ENCODE peak calls at places on chromosomes 5 and 9, in seven cellular contexts. K is A549, J is K562, A is GM12878, W is HCT116, M is HepG2, P is H1. E is an unnamed sample. For H3K4me1, the result is how much of the 10 kb centered on the place peaks cover.

GRCh38 chr5:67648201-67648671 is 451.6 kb upstream of the CD180 start:
- DNase-seq in K (no peak), J (no peak), A (no peak), W (no peak), M (no peak), P (no peak), E (no peak)

GRCh38 chr5:1656271-1656975 is 132.7 kb upstream of the LPCAT1 start:
- DNase-seq in K (no peak), J (no peak), A (no peak), W (no peak), M (no peak), P (no peak), E (no peak)

GRCh38 chr5:6439588-6440550 is 8.8 kb upstream of the UBE2QL1 start:
- DNase-seq in K (no peak), J (no peak), A (no peak), W (no peak), M (no peak), P (no peak), E (no peak)

GRCh38 chr5:112757468-112758208 is 20.0 kb downstream of the APC start:
- DNase-seq in K (peak), J (peak), A (peak), W (peak), M (peak), P (no peak), E (peak)

GRCh38 chr9:75615284-75615683 is 275.2 kb upstream of the PCSK5 start:
- DNase-seq in K (no peak), J (no peak), A (no peak), W (no peak), M (no peak), P (no peak), E (no peak)

GRCh38 chr9:93673844-93674334 is 97.5 kb downstream of the PHF2 start:
- DNase-seq in K (no peak), J (no peak), A (no peak), W (no peak), M (no peak), P (no peak), E (no peak)

GRCh38 chr5:137022043-137022442 is 477.1 kb downstream of the SPOCK1 start:
- DNase-seq in K (no peak), J (no peak), A (no peak), W (no peak), M (no peak), P (no peak), E (no peak)

GRCh38 chr5:137114529-137114928 is 384.6 kb downstream of the SPOCK1 start:
- DNase-seq in K (peak), J (no peak), A (no peak), W (no peak), M (no peak), P (no peak), E (peak)

GRCh38 chr9:134165357-134166315 is 1.3 kb upstream of the RNU6ATAC start:
- DNase-seq in K (no peak), J (peak), A (no peak), W (peak), M (no peak), P (no peak), E (peak)

GRCh38 chr5:144084971-144085370 is 85.5 kb downstream of the YIPF5 start:
- DNase-seq in K (no peak), J (no peak), A (no peak), W (no peak), M (no peak), P (no peak), E (peak)

GRCh38 chr5:35319231-35320002 is 89.1 kb upstream of the PRLR start:
- DNase-seq in K (no peak), J (no peak), A (peak), W (no peak), M (no peak), P (no peak), E (peak)

GRCh38 chr9:129962889-129963703 is 79.9 kb downstream of the FNBP1 start:
- DNase-seq in K (no peak), J (no peak), A (peak), W (no peak), M (no peak), P (no peak), E (peak)

GRCh38 chr5:13976867-13977479 is 32.5 kb upstream of the DNAH5 start:
- DNase-seq in K (peak), J (no peak), A (no peak), W (peak), M (peak), P (no peak), E (peak)

GRCh38 chr9:127522727-127523126 is 71.4 kb downstream of the LRSAM1 start:
- DNase-seq in K (no peak), J (no peak), A (no peak), W (no peak), M (no peak), P (no peak), E (no peak)

GRCh38 chr5:150647275-150648251 is 7.1 kb downstream of the SYNPO start:
- DNase-seq in K (no peak), J (no peak), A (no peak), W (no peak), M (no peak), P (no peak), E (no peak)

GRCh38 chr5:170337055-170337454 is 39.5 kb upstream of the LCP2 start:
- DNase-seq in K (no peak), J (no peak), A (no peak), W (no peak), M (no peak), P (peak), E (no peak)

GRCh38 chr9:14323083-14323968 is 9.4 kb upstream of the NFIB start:
- DNase-seq in K (no peak), J (no peak), A (no peak), W (no peak), M (no peak), P (no peak), E (no peak)

GRCh38 chr5:17436766-17437221 is 61.2 kb upstream of the TAF11L2 start:
- DNase-seq in K (no peak), J (no peak), A (no peak), W (no peak), M (no peak), P (no peak), E (no peak)

GRCh38 chr5:158414780-158415179 is 555.8 kb upstream of the CLINT1 start:
- DNase-seq in K (no peak), J (no peak), A (no peak), W (no peak), M (no peak), P (no peak), E (peak)

GRCh38 chr9:122039213-122039612 is 53.9 kb downstream of the TTLL11 start:
- DNase-seq in K (no peak), J (no peak), A (no peak), W (no peak), M (no peak), P (no peak), E (no peak)

GRCh38 chr5:177188775-177189174 is 55.2 kb downstream of the NSD1 start:
- DNase-seq in K (no peak), J (no peak), A (no peak), W (no peak), M (no peak), P (no peak), E (no peak)

GRCh38 chr5:134029156-134029555 is 24.4 kb upstream of the VDAC1 start:
- DNase-seq in K (peak), J (no peak), A (no peak), W (no peak), M (no peak), P (no peak), E (peak)

GRCh38 chr5:91024727-91025126 is 358.4 kb downstream of the ARRDC3 start:
- DNase-seq in K (no peak), J (peak), A (no peak), W (no peak), M (no peak), P (no peak), E (no peak)

GRCh38 chr5:91022518-91022917 is 360.6 kb downstream of the ARRDC3 start:
- DNase-seq in K (no peak), J (no peak), A (no peak), W (no peak), M (no peak), P (no peak), E (no peak)

GRCh38 chr5:91025449-91025848 is 357.7 kb downstream of the ARRDC3 start:
- DNase-seq in K (no peak), J (no peak), A (no peak), W (no peak), M (no peak), P (no peak), E (no peak)

GRCh38 chr5:91025956-91026355 is 357.2 kb downstream of the ARRDC3 start:
- DNase-seq in K (no peak), J (no peak), A (no peak), W (no peak), M (no peak), P (no peak), E (no peak)

DNA sequence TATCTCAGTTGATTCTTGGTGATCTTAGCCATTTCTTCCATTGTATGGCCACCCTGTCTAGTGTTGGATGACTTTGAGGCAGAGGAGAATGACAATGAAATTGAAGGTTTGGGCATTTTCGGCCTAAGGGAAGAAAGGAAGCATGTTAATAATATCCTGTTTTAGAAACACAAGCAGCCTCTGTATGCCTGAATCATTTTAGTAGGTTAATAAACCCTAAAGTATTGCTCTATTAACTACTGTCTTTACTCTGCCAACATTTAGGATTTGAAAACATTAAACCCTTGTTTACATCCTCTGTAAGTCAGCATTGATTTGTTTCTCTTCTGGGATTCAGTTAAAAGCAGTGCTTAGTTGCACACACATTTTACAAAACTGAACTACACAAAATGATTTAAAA is 359.0 kb downstream of the ARRDC3 start:
- DNase-seq in K (no peak), J (no peak), A (no peak), W (no peak), M (no peak), P (no peak), E (no peak)
- H3K4me1 ChIP-seq in K (under half), J (under half), A (under half), W (under half), M (under half), P (under half), E (under half)

GRCh38 chr9:90169490-90169889 is 473.1 kb downstream of the DIRAS2 start:
- DNase-seq in K (no peak), J (no peak), A (no peak), W (no peak), M (peak), P (no peak), E (no peak)
- TF ChIP-seq CEBPB in K (no peak), J (no peak), A (no peak), W (no peak), M (no peak), P (no peak), E (no peak)

GRCh38 chr9:37988602-37989001 is 80.4 kb downstream of the SHB start:
- DNase-seq in K (no peak), J (no peak), A (no peak), W (no peak), M (no peak), P (no peak), E (no peak)
- H3K4me1 ChIP-seq in K (under half), J (under half), A (under half), W (under half), M (under half), P (under half), E (under half)

GRCh38 chr5:31181376-31181987 is 12.0 kb upstream of the CDH6 start:
- DNase-seq in K (no peak), J (no peak), A (no peak), W (no peak), M (no peak), P (no peak), E (no peak)
- TF ChIP-seq CEBPB in K (no peak), J (no peak), A (no peak), W (no peak), M (no peak), P (no peak), E (no peak)

GRCh38 chr5:139650031-139650688 is 2.0 kb downstream of the CXXC5 start:
- DNase-seq in K (no peak), J (peak), A (no peak), W (no peak), M (no peak), P (no peak), E (no peak)

GRCh38 chr5:139652788-139653241 is 4.7 kb downstream of the CXXC5 start:
- DNase-seq in K (no peak), J (peak), A (no peak), W (no peak), M (no peak), P (no peak), E (no peak)

GRCh38 chr5:139651863-139652787 is 4.0 kb downstream of the CXXC5 start:
- DNase-seq in K (peak), J (peak), A (peak), W (no peak), M (no peak), P (peak), E (peak)

GRCh38 chr5:139650689-139651501 is 2.7 kb downstream of the CXXC5 start:
- DNase-seq in K (no peak), J (peak), A (no peak), W (no peak), M (peak), P (no peak), E (no peak)

DNA sequence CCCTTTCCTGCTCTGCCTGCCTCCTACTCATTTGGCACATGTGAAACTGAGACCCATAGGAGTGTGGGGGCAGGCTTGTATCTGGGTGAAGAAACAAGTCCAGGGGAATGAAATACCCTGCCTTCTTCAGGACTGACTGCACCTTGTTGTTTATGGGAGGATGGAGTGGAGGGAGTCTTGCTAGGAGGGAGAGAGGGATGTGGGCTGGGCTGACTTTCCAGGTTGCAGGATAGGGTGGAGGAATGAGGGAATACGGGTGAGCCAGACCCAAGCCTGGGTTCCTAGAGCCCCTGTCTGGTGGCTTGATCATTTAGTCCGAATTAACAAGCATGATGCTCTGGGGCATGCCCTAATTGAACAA is 3.3 kb downstream of the CXXC5 start:
- DNase-seq in K (no peak), J (no peak), A (no peak), W (no peak), M (no peak), P (no peak), E (no peak)
- H3K4me1 ChIP-seq in K (half or more), J (half or more), A (half or more), W (half or more), M (half or more), P (under half), E (under half)

DNA sequence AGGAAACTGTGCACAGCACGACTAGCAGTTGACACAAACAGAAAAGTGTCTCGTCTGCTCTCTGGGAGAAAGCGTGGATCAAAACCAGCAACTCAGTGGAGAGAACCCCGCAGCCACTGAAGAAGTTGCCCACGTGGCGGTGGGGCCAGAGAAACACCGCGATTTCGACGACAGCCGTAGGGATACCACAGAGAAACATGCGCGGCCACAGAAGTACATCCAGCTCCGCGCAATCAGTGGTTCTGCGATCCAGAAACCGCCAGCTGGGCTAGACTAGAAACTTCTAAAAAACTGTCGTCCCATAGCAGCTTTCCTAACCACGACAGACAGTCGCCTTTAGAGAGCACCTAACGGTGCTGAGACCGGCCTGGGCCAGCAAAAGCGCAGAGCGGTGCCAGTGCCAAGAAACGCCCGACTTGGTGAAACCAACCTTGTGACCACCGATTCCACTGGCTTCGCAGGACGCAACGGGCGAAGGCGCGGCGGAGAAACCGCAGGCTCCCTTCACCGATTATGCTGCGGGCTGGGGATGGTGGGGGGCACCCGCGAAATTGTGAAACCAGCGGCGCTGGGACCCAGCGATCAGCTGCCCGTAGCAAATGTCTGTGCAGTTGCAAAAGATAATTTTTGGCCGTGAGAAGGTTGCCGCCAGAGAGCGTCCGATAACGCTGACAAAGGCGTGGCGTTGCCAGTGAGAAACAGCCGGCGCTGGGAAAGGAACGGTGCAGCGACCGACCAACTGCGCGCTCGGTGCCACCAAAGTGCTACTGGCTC is 2.7 kb upstream of the ANXA2R start:
- DNase-seq in K (no peak), J (peak), A (peak), W (peak), M (no peak), P (peak), E (peak)
- TF ChIP-seq CEBPB in K (peak), J (peak), A (no peak), W (no peak), M (no peak), P (no peak), E (peak)